ENCODE peak calls at places on chromosomes 16 and 17, in five cellular contexts. O is HepG2, X is SK-N-SH, J is GM12878, V is K562. D is an unnamed sample.

GRCh38 chr17:45021607-45022287 is 29.7 kb downstream of the DCAKD start:
- DNase-seq in O (peak; percentile 53), X (peak; percentile 96), J (no peak), V (peak; percentile 89), D (no peak)

GRCh38 chr17:21564262-21564661 is 128.1 kb upstream of the KCNJ18 start:
- DNase-seq in O (no peak), X (no peak), J (no peak), V (no peak), D (no peak)

GRCh38 chr17:80870401-80870800 is 121.2 kb upstream of the CHMP6 start:
- DNase-seq in O (no peak), X (no peak), J (no peak), V (no peak), D (no peak)

GRCh38 chr16:14310519-14310991 is 239.4 kb downstream of the MRTFB start:
- DNase-seq in O (peak; percentile 51), X (peak; percentile 44), J (peak; percentile 86), V (peak; percentile 44), D (no peak)

GRCh38 chr17:17348872-17349723 is 45.9 kb downstream of the NT5M start:
- DNase-seq in O (peak; percentile 49), X (peak; percentile 23), J (no peak), V (no peak), D (no peak)

GRCh38 chr16:84471316-84471715 is 33.1 kb downstream of the MEAK7 start:
- DNase-seq in O (no peak), X (no peak), J (no peak), V (no peak), D (no peak)

GRCh38 chr17:31155208-31155810 is 60.5 kb downstream of the NF1 start:
- DNase-seq in O (no peak), X (no peak), J (no peak), V (no peak), D (no peak)

GRCh38 chr16:58507195-58507962 is 7.4 kb downstream of the NDRG4 start:
- DNase-seq in O (no peak), X (no peak), J (no peak), V (no peak), D (no peak)

GRCh38 chr17:56475121-56475520 is 118.4 kb upstream of the NOG start:
- DNase-seq in O (no peak), X (no peak), J (no peak), V (no peak), D (no peak)

GRCh38 chr16:66714062-66714461 is 17.5 kb upstream of the CMTM4 start:
- DNase-seq in O (no peak), X (no peak), J (no peak), V (no peak), D (no peak)

GRCh38 chr16:81071816-81072215 is 5.2 kb downstream of the C16orf46 start:
- DNase-seq in O (peak; percentile 63), X (no peak), J (no peak), V (peak; percentile 61), D (peak; percentile 28)

GRCh38 chr16:20409398-20410152 is at the start of gene ACSM5:
- DNase-seq in O (peak; percentile 62), X (no peak), J (no peak), V (no peak), D (no peak)

GRCh38 chr17:48563385-48563838 is 14.7 kb downstream of the HOXB4 start:
- DNase-seq in O (no peak), X (no peak), J (no peak), V (no peak), D (no peak)

GRCh38 chr17:43315369-43315768 is 81.6 kb upstream of the RNU2-1 start:
- DNase-seq in O (no peak), X (no peak), J (no peak), V (no peak), D (no peak)

GRCh38 chr16:10685709-10686108 is 9.0 kb downstream of the TEKT5 start:
- DNase-seq in O (no peak), X (no peak), J (no peak), V (no peak), D (no peak)

GRCh38 chr17:9239821-9240658 is 218.7 kb downstream of the NTN1 start:
- DNase-seq in O (no peak), X (peak; percentile 97), J (no peak), V (peak; percentile 96), D (peak; percentile 6)

GRCh38 chr16:28905800-28906372 is 19.2 kb downstream of the RABEP2 start:
- DNase-seq in O (no peak), X (no peak), J (no peak), V (no peak), D (no peak)

GRCh38 chr16:87626401-87626800 is 24.1 kb downstream of the JPH3 start:
- DNase-seq in O (no peak), X (no peak), J (no peak), V (no peak), D (no peak)
- TF ChIP-seq REST in O (no peak), X (no peak), J (no peak), V (no peak), D (no peak)

GRCh38 chr17:53033297-53033696 is 789.4 kb upstream of the KIF2B start:
- DNase-seq in O (peak; percentile 30), X (no peak), J (no peak), V (no peak), D (no peak)

DNA sequence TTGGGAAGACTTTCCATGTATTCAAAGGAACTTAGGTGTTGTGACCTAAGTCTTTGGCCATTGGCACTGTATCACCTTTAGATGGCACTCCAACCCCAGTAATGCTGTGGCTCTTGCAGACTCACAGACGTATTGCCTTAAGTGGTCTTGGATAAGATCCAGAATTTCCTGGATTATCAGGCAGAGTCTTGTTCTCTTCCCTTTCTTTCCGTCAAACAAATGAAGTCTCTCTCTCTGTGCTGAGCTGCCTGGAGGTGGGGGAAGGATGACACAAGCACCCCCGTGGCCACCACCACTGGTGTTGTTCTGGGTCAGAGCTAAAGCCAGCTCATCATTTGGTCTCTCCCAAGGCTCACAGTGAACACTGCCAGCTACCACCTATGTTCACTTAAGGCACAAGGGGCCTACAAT is 789.9 kb upstream of the KIF2B start:
- DNase-seq in O (peak; percentile 71), X (peak; percentile 21), J (no peak), V (no peak), D (peak; percentile 4)
- TF ChIP-seq JUND in O (no peak), X (no peak), J (no peak), V (no peak), D (no peak)

GRCh38 chr17:3030096-3030495 is 33.3 kb downstream of the OR1D5 start:
- DNase-seq in O (no peak), X (no peak), J (no peak), V (no peak), D (no peak)

GRCh38 chr17:3026125-3026855 is 37.1 kb downstream of the OR1D5 start:
- DNase-seq in O (no peak), X (no peak), J (no peak), V (no peak), D (no peak)

GRCh38 chr17:3026856-3027751 is 36.3 kb downstream of the OR1D5 start:
- DNase-seq in O (no peak), X (no peak), J (no peak), V (no peak), D (no peak)

GRCh38 chr17:3027786-3028532 is 35.4 kb downstream of the OR1D5 start:
- DNase-seq in O (no peak), X (no peak), J (no peak), V (no peak), D (no peak)

GRCh38 chr17:3029213-3029913 is 34.0 kb downstream of the OR1D5 start:
- DNase-seq in O (no peak), X (no peak), J (no peak), V (no peak), D (no peak)
- TF ChIP-seq REST in O (no peak), X (no peak), J (no peak), V (no peak), D (no peak)

GRCh38 chr17:76504117-76504516 is 2.9 kb upstream of the RHBDF2 start:
- DNase-seq in O (no peak), X (no peak), J (no peak), V (peak; percentile 40), D (no peak)

GRCh38 chr17:76501827-76502307 is 644 bp upstream of the RHBDF2 start:
- DNase-seq in O (no peak), X (no peak), J (no peak), V (peak; percentile 23), D (no peak)

GRCh38 chr17:76511562-76512365 is 10.5 kb upstream of the RHBDF2 start:
- DNase-seq in O (no peak), X (no peak), J (no peak), V (no peak), D (no peak)

GRCh38 chr17:76502326-76503211 is 1.3 kb upstream of the RHBDF2 start:
- DNase-seq in O (no peak), X (no peak), J (no peak), V (no peak), D (no peak)

GRCh38 chr17:76506408-76507328 is 5.4 kb upstream of the RHBDF2 start:
- DNase-seq in O (peak; percentile 69), X (peak; percentile 95), J (peak; percentile 40), V (peak; percentile 84), D (peak; percentile 60)
- TF ChIP-seq JUND in O (no peak), X (no peak), J (no peak), V (peak; percentile 11), D (no peak)

GRCh38 chr17:72363336-72363620 is 242.5 kb downstream of the SOX9 start:
- DNase-seq in O (no peak), X (peak; percentile 83), J (no peak), V (no peak), D (no peak)

GRCh38 chr17:72360386-72360940 is 239.6 kb downstream of the SOX9 start:
- DNase-seq in O (peak; percentile 29), X (no peak), J (no peak), V (no peak), D (no peak)

GRCh38 chr17:72359811-72360210 is 239.0 kb downstream of the SOX9 start:
- DNase-seq in O (no peak), X (no peak), J (no peak), V (no peak), D (no peak)

GRCh38 chr17:72361892-72362291 is 241.1 kb downstream of the SOX9 start:
- DNase-seq in O (no peak), X (no peak), J (no peak), V (no peak), D (no peak)

GRCh38 chr17:72362466-72363335 is 241.9 kb downstream of the SOX9 start:
- DNase-seq in O (peak; percentile 85), X (no peak), J (no peak), V (no peak), D (no peak)
- TF ChIP-seq REST in O (no peak), X (no peak), J (no peak), V (no peak), D (no peak)

D was measured in HCT116.